ENCODE peak calls at places on chromosomes 7 and 10, in seven cellular contexts. A, O, V, T, L, H and Q are unnamed samples.

GRCh38 chr7:121544726-121545125 is 148.6 kb upstream of the FAM3C start:
- DNase-seq in A (peak), O (no peak), V (peak), T (peak), L (peak), H (no peak), Q (peak)

GRCh38 chr7:23133797-23134196 is 28.2 kb downstream of the KLHL7 start:
- DNase-seq in A (no peak), O (no peak), V (no peak), T (no peak), L (no peak), H (no peak), Q (no peak)

GRCh38 chr10:103890194-103890658 is 27.8 kb downstream of the STN1 start:
- DNase-seq in A (peak), O (no peak), V (no peak), T (no peak), L (no peak), H (peak), Q (no peak)

GRCh38 chr7:51647931-51648351 is 331.3 kb upstream of the COBL start:
- DNase-seq in A (no peak), O (no peak), V (no peak), T (no peak), L (peak), H (no peak), Q (peak)

GRCh38 chr10:81548160-81548559 is 326.8 kb upstream of the NRG3 start:
- DNase-seq in A (no peak), O (no peak), V (no peak), T (no peak), L (no peak), H (no peak), Q (no peak)

GRCh38 chr10:13528875-13529713 is at the start of gene BEND7:
- DNase-seq in A (peak), O (no peak), V (no peak), T (no peak), L (peak), H (peak), Q (no peak)

GRCh38 chr10:80552151-80552646 is 14.5 kb downstream of the SH2D4B start:
- DNase-seq in A (no peak), O (no peak), V (no peak), T (no peak), L (no peak), H (no peak), Q (no peak)

GRCh38 chr7:129203050-129203741 is 14.8 kb downstream of the SMO start:
- DNase-seq in A (no peak), O (no peak), V (no peak), T (no peak), L (no peak), H (no peak), Q (no peak)

GRCh38 chr10:46257099-46257498 is 29.7 kb upstream of the ANTXRL start:
- DNase-seq in A (no peak), O (no peak), V (no peak), T (no peak), L (no peak), H (no peak), Q (no peak)

GRCh38 chr10:103145046-103145445 is 48.0 kb downstream of the NT5C2 start:
- DNase-seq in A (no peak), O (no peak), V (no peak), T (no peak), L (peak), H (no peak), Q (no peak)

GRCh38 chr10:27450225-27450624 is 53.9 kb upstream of the RAB18 start:
- DNase-seq in A (no peak), O (no peak), V (no peak), T (no peak), L (no peak), H (no peak), Q (no peak)

GRCh38 chr10:125419146-125419545 is 258.8 kb upstream of the CTBP2 start:
- DNase-seq in A (no peak), O (no peak), V (no peak), T (no peak), L (no peak), H (no peak), Q (no peak)

GRCh38 chr10:125213541-125214282 is 53.3 kb upstream of the CTBP2 start:
- DNase-seq in A (no peak), O (no peak), V (no peak), T (no peak), L (no peak), H (no peak), Q (no peak)

GRCh38 chr7:72310301-72310700 is 101.8 kb downstream of the CALN1 start:
- DNase-seq in A (no peak), O (no peak), V (no peak), T (no peak), L (no peak), H (no peak), Q (no peak)

GRCh38 chr7:4682621-4683042 is 537 bp downstream of the FOXK1 start:
- DNase-seq in A (peak), O (peak), V (no peak), T (no peak), L (peak), H (peak), Q (no peak)

GRCh38 chr7:28921822-28922221 is 36.3 kb downstream of the TRIL start:
- DNase-seq in A (peak), O (no peak), V (no peak), T (peak), L (peak), H (peak), Q (peak)

GRCh38 chr7:158814637-158815036 is 14.7 kb downstream of the ESYT2 start:
- DNase-seq in A (no peak), O (no peak), V (no peak), T (no peak), L (no peak), H (peak), Q (no peak)

GRCh38 chr7:36606442-36607205 is 117.7 kb downstream of the AOAH start:
- DNase-seq in A (no peak), O (no peak), V (no peak), T (no peak), L (no peak), H (no peak), Q (no peak)

GRCh38 chr10:45809829-45810228 is 37.5 kb downstream of the AGAP4 start:
- DNase-seq in A (no peak), O (no peak), V (no peak), T (peak), L (no peak), H (no peak), Q (peak)

GRCh38 chr7:13839063-13839462 is 150.4 kb downstream of the ETV1 start:
- DNase-seq in A (no peak), O (no peak), V (no peak), T (no peak), L (no peak), H (no peak), Q (no peak)

GRCh38 chr10:113241966-113242365 is 291.9 kb downstream of the TCF7L2 start:
- DNase-seq in A (no peak), O (no peak), V (no peak), T (no peak), L (no peak), H (no peak), Q (no peak)

GRCh38 chr10:84590794-84591193 is 262.4 kb downstream of the CCSER2 start:
- DNase-seq in A (no peak), O (no peak), V (no peak), T (no peak), L (no peak), H (no peak), Q (no peak)

GRCh38 chr10:33509231-33509871 is 174.9 kb upstream of the NRP1 start:
- DNase-seq in A (peak), O (peak), V (peak), T (peak), L (peak), H (peak), Q (peak)

GRCh38 chr7:53246974-53247373 is 211.5 kb downstream of the POM121L12 start:
- DNase-seq in A (no peak), O (no peak), V (no peak), T (no peak), L (no peak), H (no peak), Q (no peak)

GRCh38 chr10:3538850-3539531 is 246.0 kb downstream of the KLF6 start:
- DNase-seq in A (peak), O (no peak), V (peak), T (peak), L (peak), H (no peak), Q (peak)

GRCh38 chr7:6026011-6026819 is 5.0 kb upstream of the ANKRD61 start:
- DNase-seq in A (peak), O (peak), V (no peak), T (no peak), L (peak), H (peak), Q (no peak)

GRCh38 chr7:33824911-33825459 is 80.4 kb upstream of the BMPER start:
- DNase-seq in A (no peak), O (no peak), V (no peak), T (no peak), L (no peak), H (no peak), Q (no peak)

GRCh38 chr10:79046326-79046725 is 22.4 kb upstream of the ZMIZ1 start:
- DNase-seq in A (no peak), O (no peak), V (no peak), T (no peak), L (no peak), H (no peak), Q (no peak)

GRCh38 chr10:86946215-86947170 is 10.9 kb downstream of the MMRN2 start:
- DNase-seq in A (no peak), O (no peak), V (no peak), T (no peak), L (no peak), H (no peak), Q (no peak)

GRCh38 chr10:14564268-14564744 is 210.4 kb downstream of the FAM107B start:
- DNase-seq in A (no peak), O (no peak), V (no peak), T (no peak), L (no peak), H (no peak), Q (no peak)

GRCh38 chr10:74337330-74338016 is 186.5 kb downstream of the ADK start:
- DNase-seq in A (peak), O (no peak), V (no peak), T (no peak), L (no peak), H (no peak), Q (no peak)

GRCh38 chr7:134315679-134316538 is 821 bp downstream of the SLC35B4 start:
- DNase-seq in A (no peak), O (no peak), V (no peak), T (no peak), L (peak), H (no peak), Q (no peak)

GRCh38 chr10:105952153-105952552 is 1212.4 kb downstream of the SORCS1 start:
- DNase-seq in A (no peak), O (no peak), V (no peak), T (peak), L (peak), H (no peak), Q (no peak)

GRCh38 chr7:22480523-22481075 is 19.4 kb downstream of the STEAP1B start:
- DNase-seq in A (no peak), O (no peak), V (no peak), T (no peak), L (no peak), H (no peak), Q (no peak)

GRCh38 chr10:32957341-32958084 is 517 bp downstream of the ITGB1 start:
- DNase-seq in A (peak), O (peak), V (no peak), T (no peak), L (no peak), H (peak), Q (no peak)

GRCh38 chr7:124460555-124460954 is 305.0 kb downstream of the GPR37 start:
- DNase-seq in A (no peak), O (no peak), V (no peak), T (no peak), L (no peak), H (no peak), Q (no peak)

GRCh38 chr10:93876391-93876790 is 17.4 kb upstream of the SLC35G1 start:
- DNase-seq in A (no peak), O (no peak), V (no peak), T (no peak), L (no peak), H (no peak), Q (no peak)

GRCh38 chr10:78756604-78757442 is 311.9 kb upstream of the ZMIZ1 start:
- DNase-seq in A (peak), O (peak), V (peak), T (peak), L (peak), H (peak), Q (peak)